ENCODE peak calls at places on chromosomes 13 and 19, in six cellular contexts. Y is aorta, Q is Calu3, J is body of pancreas, U is brain microvascular endothelial cell, B is head of caudate nucleus. T is an unnamed sample.

GRCh38 chr13:75485286-75486062 is 3.5 kb upstream of the TBC1D4 start:
- DNase-seq in J (no peak), U (no peak), Y (no peak), Q (no peak), B (no peak), T (no peak)

GRCh38 chr19:15288146-15288963 is 44.0 kb downstream of the BRD4 start:
- DNase-seq in B (peak; percentile 88), U (no peak), Q (no peak), J (no peak), Y (peak; percentile 75), T (no peak)

GRCh38 chr19:11221082-11221598 is 18.3 kb upstream of the ANGPTL8 start:
- DNase-seq in J (no peak), Y (no peak), Q (no peak), B (no peak), U (no peak), T (no peak)

GRCh38 chr19:7340959-7341837 is 7.5 kb upstream of the ARHGEF18 start:
- DNase-seq in Q (peak; percentile 83), B (peak; percentile 77), Y (peak; percentile 80), U (peak; percentile 72), J (peak; percentile 77), T (peak; percentile 89)

GRCh38 chr19:44782729-44783128 is 5.0 kb downstream of the CBLC start:
- DNase-seq in B (no peak), Y (no peak), U (no peak), J (no peak), Q (no peak), T (no peak)

GRCh38 chr19:57812201-57812600 is 2.5 kb downstream of the ZNF552 start:
- DNase-seq in U (no peak), Y (no peak), J (no peak), B (no peak), Q (no peak), T (no peak)

GRCh38 chr13:107881362-107881761 is 334.0 kb downstream of the LIG4 start:
- DNase-seq in J (no peak), Y (no peak), B (no peak), Q (no peak), U (no peak), T (no peak)

GRCh38 chr13:27775943-27776342 is 16.3 kb upstream of the GSX1 start:
- DNase-seq in J (no peak), B (no peak), Q (no peak), U (no peak), Y (no peak), T (no peak)

GRCh38 chr13:97243915-97244820 is 22.0 kb downstream of the MBNL2 start:
- DNase-seq in B (no peak), Q (no peak), U (no peak), J (no peak), Y (no peak), T (no peak)

GRCh38 chr13:33193428-33193974 is 92.1 kb downstream of the STARD13 start:
- DNase-seq in J (no peak), B (no peak), Y (no peak), Q (no peak), U (no peak), T (peak; percentile 33)

GRCh38 chr19:52398091-52398461 is 427 bp downstream of the ZNF528 start:
- DNase-seq in U (peak; percentile 3), B (no peak), Y (peak; percentile 44), J (peak; percentile 2), Q (no peak), T (no peak)

GRCh38 chr19:14400913-14401312 is 18.2 kb downstream of the DDX39A start:
- DNase-seq in B (no peak), Q (no peak), U (peak; percentile 52), Y (peak; percentile 78), J (no peak), T (no peak)

GRCh38 chr13:21997726-21998125 is 326.9 kb downstream of the FGF9 start:
- DNase-seq in Q (no peak), U (no peak), B (no peak), Y (no peak), J (no peak), T (no peak)

GRCh38 chr13:25768726-25769270 is 283.0 kb downstream of the SHISA2 start:
- DNase-seq in U (peak; percentile 78), B (no peak), Y (no peak), J (no peak), Q (no peak), T (no peak)

GRCh38 chr19:4555657-4556561 is 3.6 kb downstream of the SEMA6B start:
- DNase-seq in Q (peak; percentile 81), B (no peak), U (no peak), Y (no peak), J (no peak), T (no peak)

GRCh38 chr19:3145909-3146676 is 10.3 kb downstream of the GNA15 start:
- DNase-seq in U (no peak), Q (no peak), J (peak; percentile 59), B (no peak), Y (peak; percentile 85), T (no peak)

GRCh38 chr13:43261018-43261417 is 237.6 kb downstream of the DNAJC15 start:
- DNase-seq in J (no peak), U (peak; percentile 18), B (no peak), Q (no peak), Y (no peak), T (no peak)

GRCh38 chr19:38970664-38971532 is 4.6 kb downstream of the FBXO17 start:
- DNase-seq in B (no peak), Y (no peak), Q (no peak), J (no peak), U (no peak), T (no peak)

GRCh38 chr19:44653977-44654784 is 10.5 kb downstream of the PVR start:
- DNase-seq in Q (peak; percentile 91), J (peak; percentile 82), B (peak; percentile 13), Y (peak; percentile 89), U (peak; percentile 46), T (peak; percentile 23)

GRCh38 chr19:46392252-46392801 is 21.0 kb downstream of the CCDC8 start:
- DNase-seq in B (no peak), J (no peak), Q (no peak), U (peak; percentile 25), Y (peak; percentile 58), T (no peak)

GRCh38 chr19:2426661-2427322 is 594 bp downstream of the TIMM13 start:
- DNase-seq in B (no peak), J (peak; percentile 50), Y (no peak), U (peak; percentile 27), Q (peak; percentile 36), T (peak; percentile 63)

GRCh38 chr19:480016-480855 is 16.1 kb upstream of the MADCAM1 start:
- DNase-seq in Y (peak; percentile 84), B (peak; percentile 68), J (peak; percentile 87), Q (peak; percentile 71), U (peak; percentile 58), T (peak; percentile 59)

GRCh38 chr13:105936816-105937215 is 598.6 kb downstream of the EFNB2 start:
- DNase-seq in B (no peak), Q (no peak), Y (no peak), U (no peak), J (no peak), T (no peak)

GRCh38 chr13:99416411-99417121 is 84.7 kb upstream of the TM9SF2 start:
- DNase-seq in Q (no peak), Y (peak; percentile 40), B (no peak), U (no peak), J (no peak), T (no peak)

GRCh38 chr13:45331981-45332830 is 8.8 kb downstream of the TPT1 start:
- DNase-seq in U (peak; percentile 80), Q (peak; percentile 23), B (no peak), J (peak; percentile 40), Y (no peak), T (no peak)

GRCh38 chr19:56477429-56478338 is 539 bp upstream of the ZNF667 start:
- DNase-seq in B (peak; percentile 94), J (peak; percentile 89), U (peak; percentile 90), Y (peak; percentile 94), Q (no peak), T (peak; percentile 90)

GRCh38 chr19:5827891-5828660 is 11.4 kb downstream of the FUT6 start:
- DNase-seq in Y (peak; percentile 91), U (peak; percentile 91), Q (peak; percentile 77), J (peak; percentile 91), B (peak; percentile 43), T (peak; percentile 96)

GRCh38 chr13:84574851-84575250 is 692.6 kb upstream of the SLITRK1 start:
- DNase-seq in U (peak; percentile 12), B (no peak), J (no peak), Y (no peak), Q (no peak), T (no peak)

GRCh38 chr13:29621401-29621800 is 25.9 kb upstream of the SLC7A1 start:
- DNase-seq in Y (no peak), U (peak; percentile 60), J (no peak), B (no peak), Q (no peak), T (no peak)

GRCh38 chr13:33263976-33264619 is 21.5 kb downstream of the STARD13 start:
- DNase-seq in J (no peak), Y (no peak), B (no peak), Q (no peak), U (no peak), T (no peak)

GRCh38 chr13:37429976-37430375 is 168.6 kb downstream of the POSTN start:
- DNase-seq in U (peak; percentile 65), Y (no peak), Q (no peak), J (no peak), B (no peak), T (no peak)

GRCh38 chr19:8155318-8155717 is 5.9 kb upstream of the FBN3 start:
- DNase-seq in Q (no peak), J (no peak), Y (no peak), B (no peak), U (no peak), T (no peak)

GRCh38 chr19:12574036-12574435 is 22.8 kb upstream of the ZNF564 start:
- DNase-seq in B (no peak), J (no peak), Q (no peak), U (no peak), Y (no peak), T (no peak)

GRCh38 chr13:47417485-47417884 is 520.6 kb upstream of the HTR2A start:
- DNase-seq in Q (no peak), B (no peak), J (no peak), U (no peak), Y (no peak), T (no peak)

GRCh38 chr13:113651511-113652403 is 6.2 kb downstream of the ATP4B start:
- DNase-seq in B (no peak), Q (no peak), U (no peak), J (no peak), Y (peak; percentile 34), T (no peak)

GRCh38 chr19:13873776-13874515 is 3.0 kb upstream of the NANOS3 start:
- DNase-seq in B (no peak), J (no peak), Q (no peak), U (no peak), Y (no peak), T (no peak)

GRCh38 chr13:105804561-105805190 is 730.8 kb downstream of the EFNB2 start:
- DNase-seq in Y (peak; percentile 44), B (no peak), U (peak; percentile 76), J (no peak), Q (no peak), T (no peak)

GRCh38 chr19:47465957-47466356 is 5.7 kb downstream of the SLC8A2 start:
- DNase-seq in Q (no peak), Y (no peak), J (no peak), U (no peak), B (no peak), T (no peak)

GRCh38 chr13:113958373-113958772 is 15.5 kb downstream of the C13orf46 start:
- DNase-seq in B (no peak), U (no peak), J (no peak), Q (no peak), Y (no peak), T (no peak)